ENCODE peak calls at places on chromosomes 4 and X, in four cellular contexts. One of them, this sample, is unnamed.

GRCh38 chr4:54558889-54559682 is 98.7 kb upstream of the KIT start:
- DNase-seq in K562: no peak
- DNase-seq in HepG2: no peak
- DNase-seq in GM12878: no peak
- DNase-seq in this sample: no peak

GRCh38 chr4:110454456-110454855 is 21.5 kb upstream of the ENPEP start:
- DNase-seq in GM12878: no peak
- DNase-seq in K562: no peak
- DNase-seq in HepG2: no peak
- DNase-seq in this sample: no peak

GRCh38 chr4:113411496-113411938 is 350.0 kb downstream of the CAMK2D start:
- DNase-seq in K562: no peak
- DNase-seq in HepG2: peak
- DNase-seq in GM12878: no peak
- DNase-seq in this sample: no peak

GRCh38 chrX:138756234-138756633 is 44.7 kb upstream of the FGF13 start:
- DNase-seq in HepG2: no peak
- DNase-seq in GM12878: no peak
- DNase-seq in K562: peak
- DNase-seq in this sample: peak

GRCh38 chr4:151460434-151460833 is 51.5 kb downstream of the FHIP1A start:
- DNase-seq in K562: no peak
- DNase-seq in GM12878: no peak
- DNase-seq in HepG2: no peak
- DNase-seq in this sample: no peak

GRCh38 chr4:28868831-28869230 is 1851.3 kb upstream of the PCDH7 start:
- DNase-seq in GM12878: no peak
- DNase-seq in K562: no peak
- DNase-seq in HepG2: no peak
- DNase-seq in this sample: no peak

GRCh38 chrX:63434665-63435064 is 83.5 kb upstream of the SPIN4 start:
- DNase-seq in HepG2: no peak
- DNase-seq in GM12878: no peak
- DNase-seq in K562: peak
- DNase-seq in this sample: no peak

GRCh38 chr4:88063634-88064296 is 56.3 kb downstream of the PKD2 start:
- DNase-seq in GM12878: no peak
- DNase-seq in HepG2: no peak
- DNase-seq in K562: no peak
- DNase-seq in this sample: no peak

GRCh38 chr4:42050850-42051249 is 60.5 kb downstream of the SLC30A9 start:
- DNase-seq in HepG2: no peak
- DNase-seq in GM12878: no peak
- DNase-seq in K562: no peak
- DNase-seq in this sample: no peak

GRCh38 chrX:36908801-36909403 is 99.3 kb upstream of the FAM47C start:
- DNase-seq in HepG2: peak
- DNase-seq in K562: peak
- DNase-seq in GM12878: peak
- DNase-seq in this sample: peak

GRCh38 chr4:79650794-79651431 is 242.9 kb upstream of the GK2 start:
- DNase-seq in K562: no peak
- DNase-seq in HepG2: no peak
- DNase-seq in GM12878: no peak
- DNase-seq in this sample: no peak

GRCh38 chr4:98802673-98803286 is 126.2 kb downstream of the EIF4E start:
- DNase-seq in HepG2: no peak
- DNase-seq in K562: no peak
- DNase-seq in GM12878: no peak
- DNase-seq in this sample: no peak
- TF ChIP-seq RFX5 in HepG2: no peak
- TF ChIP-seq RFX5 in K562: no peak
- TF ChIP-seq RFX5 in GM12878: no peak
- TF ChIP-seq RFX5 in this sample: no peak

GRCh38 chr4:119897260-119897659 is 169.4 kb downstream of the MAD2L1 start:
- DNase-seq in HepG2: no peak
- DNase-seq in K562: no peak
- DNase-seq in GM12878: no peak
- DNase-seq in this sample: no peak
- TF ChIP-seq CHD4 in HepG2: no peak
- TF ChIP-seq CHD4 in K562: no peak
- TF ChIP-seq CHD4 in GM12878: no peak
- TF ChIP-seq CHD4 in this sample: no peak

GRCh38 chr4:185238261-185238681 is 28.9 kb downstream of the SNX25 start:
- DNase-seq in K562: no peak
- DNase-seq in GM12878: no peak
- DNase-seq in HepG2: no peak
- DNase-seq in this sample: no peak
- TF ChIP-seq RFX5 in K562: no peak
- TF ChIP-seq RFX5 in GM12878: no peak
- TF ChIP-seq RFX5 in HepG2: no peak
- TF ChIP-seq RFX5 in this sample: no peak

GRCh38 chr4:165208741-165209388 is 1.5 kb downstream of the KLHL2 start:
- DNase-seq in GM12878: no peak
- DNase-seq in K562: peak
- DNase-seq in HepG2: no peak
- DNase-seq in this sample: no peak
- TF ChIP-seq CHD4 in GM12878: no peak
- TF ChIP-seq CHD4 in K562: no peak
- TF ChIP-seq CHD4 in HepG2: no peak
- TF ChIP-seq CHD4 in this sample: no peak